ENCODE peak calls at places on chromosomes 2 and 18, in seven cellular contexts. G, L, Z, T, Y, E and F are unnamed samples.

GRCh38 chr18:27136208-27136535 is 48.9 kb downstream of the CHST9 start:
- DNase-seq in G (peak; percentile 4), L (peak; percentile 0), Z (peak; percentile 74), T (no peak), Y (peak; percentile 31), E (no peak), F (peak; percentile 98)

GRCh38 chr2:72973566-72974435 is 56.5 kb downstream of the EMX1 start:
- DNase-seq in G (peak; percentile 89), L (peak; percentile 80), Z (no peak), T (peak; percentile 43), Y (peak; percentile 95), E (peak; percentile 69), F (no peak)

GRCh38 chr18:57008001-57008686 is 138.7 kb upstream of the BOD1L2 start:
- DNase-seq in G (no peak), L (no peak), Z (no peak), T (no peak), Y (peak; percentile 37), E (no peak), F (no peak)

GRCh38 chr2:26982102-26982742 is 11.8 kb downstream of the MAPRE3 start:
- DNase-seq in G (peak; percentile 79), L (peak; percentile 51), Z (peak; percentile 78), T (peak; percentile 83), Y (peak; percentile 69), E (peak; percentile 83), F (no peak)

GRCh38 chr2:128058114-128058513 is 30.3 kb upstream of the SAP130 start:
- DNase-seq in G (no peak), L (no peak), Z (no peak), T (no peak), Y (no peak), E (no peak), F (no peak)

GRCh38 chr18:42745171-42745570 is 370.3 kb downstream of the RIT2 start:
- DNase-seq in G (no peak), L (no peak), Z (no peak), T (no peak), Y (no peak), E (no peak), F (no peak)

GRCh38 chr2:88711897-88712296 is 20.4 kb downstream of the RPIA start:
- DNase-seq in G (no peak), L (no peak), Z (no peak), T (no peak), Y (no peak), E (no peak), F (no peak)

GRCh38 chr2:203286532-203286931 is 41.7 kb upstream of the ABI2 start:
- DNase-seq in G (no peak), L (no peak), Z (no peak), T (no peak), Y (no peak), E (no peak), F (no peak)

GRCh38 chr2:58106896-58107295 is 60.3 kb downstream of the VRK2 start:
- DNase-seq in G (no peak), L (peak; percentile 28), Z (no peak), T (no peak), Y (no peak), E (no peak), F (no peak)

DNA sequence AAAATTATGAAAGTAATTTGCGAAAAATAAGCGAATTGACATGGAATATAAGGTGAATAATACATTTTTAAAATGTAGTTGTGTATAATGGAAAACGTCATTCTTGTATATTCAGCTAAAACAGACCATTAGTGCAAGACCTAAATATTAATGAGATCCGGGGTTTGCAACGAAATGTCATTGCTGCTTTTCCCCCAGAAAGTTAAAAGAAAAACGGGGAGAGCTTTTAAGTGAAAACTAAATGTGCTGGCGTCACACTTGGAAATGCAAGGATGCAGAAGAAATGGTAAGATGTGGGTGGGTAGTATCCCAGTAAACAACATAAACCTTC is 491 bp upstream of the SGO2 start:
- DNase-seq in G (no peak), L (no peak), Z (no peak), T (no peak), Y (no peak), E (no peak), F (no peak)
- H3K4me3 ChIP-seq in G (peak overlapping the region; percentile 64), L (peak overlapping the region; percentile 89), Z (peak overlapping the region; percentile 72), T (peak overlapping the region; percentile 78), Y (peak overlapping the region; percentile 89), E (peak overlapping the region; percentile 78), F (peak overlapping the region; percentile 77)

GRCh38 chr18:3265564-3266033 is 3.7 kb downstream of the MYL12B start:
- DNase-seq in G (no peak), L (peak; percentile 67), Z (no peak), T (no peak), Y (no peak), E (peak; percentile 40), F (no peak)
- H3K4me3 ChIP-seq in G (no peak overlapping the region), L (peak overlapping the region; percentile 99), Z (peak overlapping the region; percentile 3), T (no peak overlapping the region), Y (no peak overlapping the region), E (no peak overlapping the region), F (no peak overlapping the region)

DNA sequence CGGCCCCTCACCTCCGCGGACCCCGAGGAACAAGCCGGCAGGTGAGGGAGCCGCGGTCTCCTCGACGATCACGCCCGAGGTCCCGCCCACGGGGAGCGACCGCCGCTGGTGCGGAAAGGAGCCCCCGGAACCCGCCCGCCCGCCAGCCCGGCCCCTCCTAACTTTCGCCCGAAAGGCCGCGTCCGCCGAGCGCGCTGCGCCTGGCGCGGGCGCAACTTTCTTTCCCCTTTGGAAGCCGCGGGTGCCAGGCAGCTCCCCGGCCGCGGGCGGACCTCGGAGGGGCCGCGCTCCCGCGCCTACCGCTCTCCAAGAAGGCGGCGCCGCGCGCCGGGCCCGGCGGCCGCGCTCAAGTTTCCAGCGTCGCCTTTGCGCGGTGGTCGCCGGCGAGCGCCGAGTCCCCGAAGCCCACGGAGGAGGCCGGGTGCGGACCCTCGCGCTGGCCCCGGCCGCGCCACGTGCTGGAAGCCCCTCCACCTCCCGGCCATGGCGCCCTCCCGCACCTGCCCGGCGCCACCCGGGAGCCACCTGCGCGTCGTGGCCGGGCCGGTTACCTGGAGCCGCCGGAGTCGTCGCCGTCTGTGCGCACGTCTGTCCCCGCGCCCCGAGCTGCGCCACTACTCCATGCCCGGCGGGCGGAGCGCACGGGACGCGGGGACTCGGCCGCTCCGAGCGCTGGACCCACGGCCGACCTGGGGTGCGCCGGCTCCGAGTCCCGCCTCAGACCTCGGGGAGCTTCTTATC is at the start of gene ALKAL2:
- DNase-seq in G (no peak), L (peak; percentile 46), Z (peak; percentile 33), T (no peak), Y (peak; percentile 86), E (peak; percentile 12), F (no peak)
- H3K4me3 ChIP-seq in G (peak within 1 kb of the TSS; percentile 31), L (peak within 1 kb of the TSS; percentile 49), Z (peak within 1 kb of the TSS; percentile 31), T (peak within 1 kb of the TSS; percentile 44), Y (peak within 1 kb of the TSS; percentile 50), E (peak within 1 kb of the TSS; percentile 14), F (peak within 1 kb of the TSS; percentile 66)

GRCh38 chr2:101305492-101306123 is 2.9 kb downstream of the RNF149 start:
- DNase-seq in G (no peak), L (peak; percentile 90), Z (no peak), T (no peak), Y (no peak), E (peak; percentile 53), F (no peak)
- H3K4me3 ChIP-seq in G (no peak overlapping the region), L (peak overlapping the region; percentile 85), Z (peak overlapping the region; percentile 85), T (no peak overlapping the region), Y (no peak overlapping the region), E (peak overlapping the region; percentile 79), F (peak overlapping the region; percentile 89)

DNA sequence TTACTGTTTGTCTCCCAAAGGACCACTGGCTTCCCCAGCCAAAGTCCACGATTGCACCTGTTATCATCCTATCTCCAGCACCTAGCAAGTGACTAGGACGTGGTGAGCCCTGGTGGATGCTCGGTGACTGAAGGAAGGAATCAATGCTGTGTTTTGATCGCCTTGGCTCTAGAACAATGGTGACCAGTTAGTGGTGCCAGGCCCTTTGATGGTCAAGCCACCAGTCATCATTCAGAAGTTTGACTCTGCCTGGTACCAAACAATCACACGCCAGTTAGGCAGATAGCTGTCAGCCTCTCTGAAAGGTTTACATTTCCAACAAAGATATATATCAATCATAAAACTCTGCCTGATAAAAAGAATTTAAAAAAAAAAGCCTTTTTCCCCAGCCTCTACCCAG is 244.1 kb downstream of the SH3BP4 start:
- DNase-seq in G (no peak), L (no peak), Z (no peak), T (no peak), Y (no peak), E (no peak), F (no peak)
- H3K4me3 ChIP-seq in G (no peak overlapping the region), L (no peak overlapping the region), Z (no peak overlapping the region), T (no peak overlapping the region), Y (no peak overlapping the region), E (no peak overlapping the region), F (no peak overlapping the region)